ENCODE peak calls at places on chromosomes 1 and 21, in four cellular contexts. W, G, Q and V are unnamed samples.

GRCh38 chr21:43739648-43740435 is 20.9 kb downstream of the PDXK start:
- DNase-seq in W (no peak), G (no peak), Q (no peak), V (no peak)

GRCh38 chr21:41477641-41478318 is 30.2 kb downstream of the TMPRSS2 start:
- DNase-seq in W (no peak), G (no peak), Q (no peak), V (no peak)

GRCh38 chr1:112257043-112257835 is 138.8 kb upstream of the CTTNBP2NL start:
- DNase-seq in W (no peak), G (no peak), Q (no peak), V (no peak)

GRCh38 chr1:195663549-195664280 is 944.5 kb downstream of the KCNT2 start:
- DNase-seq in W (no peak), G (no peak), Q (peak; percentile 81), V (no peak)

GRCh38 chr21:15729674-15730483 is at the start of gene USP25:
- DNase-seq in W (peak; percentile 93), G (peak; percentile 91), Q (peak; percentile 49), V (peak; percentile 99)

GRCh38 chr1:230834292-230834691 is 34.0 kb downstream of the C1orf198 start:
- DNase-seq in W (no peak), G (no peak), Q (no peak), V (no peak)

GRCh38 chr1:81179239-81179638 is 621.5 kb upstream of the ADGRL2 start:
- DNase-seq in W (no peak), G (no peak), Q (peak; percentile 98), V (no peak)

GRCh38 chr1:55362558-55362957 is 147.4 kb upstream of the USP24 start:
- DNase-seq in W (peak; percentile 21), G (no peak), Q (peak; percentile 23), V (no peak)

GRCh38 chr1:42931911-42932422 is 26.7 kb downstream of the SLC2A1 start:
- DNase-seq in W (no peak), G (peak; percentile 95), Q (peak; percentile 65), V (peak; percentile 85)

GRCh38 chr21:44703731-44704635 is 7.0 kb downstream of the KRTAP10-12 start:
- DNase-seq in W (no peak), G (no peak), Q (no peak), V (peak; percentile 14)

GRCh38 chr1:242055921-242056320 is 57.0 kb upstream of the MAP1LC3C start:
- DNase-seq in W (no peak), G (no peak), Q (peak; percentile 13), V (no peak)

GRCh38 chr1:22259581-22260282 is 116.8 kb upstream of the WNT4 start:
- DNase-seq in W (no peak), G (no peak), Q (no peak), V (no peak)

GRCh38 chr1:43042773-43043470 is 84.3 kb upstream of the SLC2A1 start:
- DNase-seq in W (no peak), G (no peak), Q (no peak), V (no peak)

GRCh38 chr1:228983231-228983660 is 248.0 kb downstream of the RHOU start:
- DNase-seq in W (no peak), G (no peak), Q (no peak), V (no peak)

GRCh38 chr1:212219679-212220463 is 65.3 kb upstream of the PPP2R5A start:
- DNase-seq in W (no peak), G (no peak), Q (no peak), V (no peak)

GRCh38 chr1:113141650-113142473 is 68.9 kb downstream of the LRIG2 start:
- DNase-seq in W (no peak), G (peak; percentile 20), Q (peak; percentile 62), V (no peak)

GRCh38 chr1:185049670-185050069 is 4.3 kb downstream of the RNF2 start:
- DNase-seq in W (no peak), G (no peak), Q (no peak), V (no peak)
- TF ChIP-seq CTCF in W (no peak), G (no peak), Q (no peak), V (no peak)

GRCh38 chr21:32360401-32360981 is 32.3 kb downstream of the URB1 start:
- DNase-seq in W (no peak), G (no peak), Q (peak; percentile 78), V (no peak)

GRCh38 chr21:32356874-32357395 is 35.9 kb downstream of the URB1 start:
- DNase-seq in W (no peak), G (no peak), Q (no peak), V (no peak)

GRCh38 chr21:32364801-32365200 is 28.0 kb downstream of the URB1 start:
- DNase-seq in W (no peak), G (no peak), Q (no peak), V (no peak)

GRCh38 chr21:32364387-32364786 is 28.4 kb downstream of the URB1 start:
- DNase-seq in W (peak; percentile 69), G (no peak), Q (no peak), V (no peak)

GRCh38 chr21:32359719-32360260 is 33.0 kb downstream of the URB1 start:
- DNase-seq in W (no peak), G (no peak), Q (no peak), V (no peak)
- TF ChIP-seq CTCF in W (peak; percentile 14), G (peak; percentile 10), Q (peak; percentile 57), V (no peak)

GRCh38 chr1:154534263-154534844 is 24.1 kb downstream of the UBE2Q1 start:
- DNase-seq in W (no peak), G (peak; percentile 42), Q (peak; percentile 62), V (peak; percentile 41)
- TF ChIP-seq CTCF in W (peak; percentile 29), G (peak; percentile 47), Q (peak; percentile 77), V (no peak)

GRCh38 chr1:153615406-153615805 is 719 bp downstream of the S100A14 start:
- DNase-seq in W (no peak), G (no peak), Q (peak; percentile 57), V (no peak)

GRCh38 chr1:153614906-153615305 is 1.2 kb downstream of the S100A14 start:
- DNase-seq in W (no peak), G (no peak), Q (no peak), V (no peak)

GRCh38 chr1:153612755-153613331 is at the start of gene S100A16:
- DNase-seq in W (peak; percentile 75), G (no peak), Q (peak; percentile 91), V (no peak)

GRCh38 chr1:153613406-153613805 is 469 bp upstream of the S100A16 start:
- DNase-seq in W (no peak), G (no peak), Q (no peak), V (no peak)

DNA sequence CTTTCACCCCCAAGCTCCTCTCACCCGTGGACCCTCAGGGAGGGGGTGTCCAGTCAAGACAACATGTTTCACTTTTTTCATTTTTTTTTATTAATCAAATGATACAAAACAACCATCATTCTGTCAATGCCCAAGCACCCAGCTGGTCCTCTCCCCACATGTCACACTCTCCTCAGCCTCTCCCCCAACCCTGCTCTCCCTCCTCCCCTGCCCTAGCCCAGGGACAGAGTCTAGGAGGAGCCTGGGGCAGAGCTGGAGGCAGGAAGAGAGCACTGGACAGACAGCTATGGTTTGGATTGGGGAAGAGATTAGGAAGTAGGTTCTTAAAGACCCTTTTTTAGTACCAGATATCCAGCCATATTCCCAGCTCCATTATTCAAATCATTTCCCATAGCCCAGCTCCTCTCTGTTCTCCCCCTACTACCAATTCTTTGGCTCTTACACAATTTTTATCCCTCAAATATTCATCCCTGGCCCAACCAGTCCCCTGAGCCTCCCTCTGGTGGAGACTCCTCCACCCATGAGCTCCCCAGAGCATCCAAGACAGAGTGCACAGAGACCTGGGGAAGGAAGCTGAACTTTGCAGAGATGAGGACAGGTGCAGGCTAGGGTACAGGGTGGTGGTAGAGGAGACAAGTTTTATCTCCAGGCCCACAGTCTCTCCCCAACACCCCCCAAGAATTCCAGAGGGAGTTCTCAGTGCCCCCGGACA is 1.4 kb upstream of the S100A16 start:
- DNase-seq in W (no peak), G (no peak), Q (peak; percentile 14), V (no peak)
- TF ChIP-seq CTCF in W (no peak), G (no peak), Q (peak; percentile 13), V (no peak)

DNA sequence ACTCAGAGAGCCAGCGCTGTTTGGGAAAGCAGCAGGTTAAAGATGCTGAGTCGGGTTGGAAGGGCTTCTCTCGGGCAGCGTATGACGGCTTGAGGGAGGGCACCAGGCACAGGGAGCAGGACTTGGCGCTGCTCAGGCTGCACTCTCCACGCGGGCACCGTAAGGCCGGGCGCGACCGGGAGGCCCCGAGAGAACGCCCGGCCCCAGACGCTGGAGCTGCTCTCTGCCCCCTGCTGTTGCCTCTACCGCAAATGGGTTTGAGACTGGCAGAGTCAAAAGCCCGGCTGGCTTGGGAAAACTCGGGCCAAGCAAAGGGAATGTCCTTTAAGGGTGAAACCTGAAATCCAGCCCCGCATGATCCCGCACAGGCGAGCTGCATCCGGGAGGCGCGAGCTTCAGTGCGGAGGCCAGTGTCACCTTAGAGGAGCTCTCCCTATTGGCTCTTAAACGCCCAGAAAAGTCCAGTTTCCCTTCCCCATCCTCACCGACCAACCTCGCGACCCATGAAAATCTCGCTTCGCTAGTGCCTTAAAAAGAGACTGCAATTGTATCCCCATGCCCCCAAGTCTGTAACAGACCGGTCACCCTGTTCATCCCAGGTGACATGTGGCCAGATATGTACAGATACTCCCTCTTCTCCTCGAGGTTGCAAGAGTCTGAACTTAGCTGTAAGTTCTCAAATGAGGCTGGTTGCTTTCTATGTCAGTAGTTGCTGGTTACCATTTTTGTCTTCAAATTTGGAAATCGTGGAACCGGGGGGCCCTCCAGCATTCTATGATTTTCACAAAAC is 1.1 kb downstream of the PRRX1 start:
- DNase-seq in W (peak; percentile 46), G (peak; percentile 8), Q (no peak), V (peak; percentile 22)
- TF ChIP-seq CTCF in W (peak; percentile 6), G (no peak), Q (peak; percentile 19), V (no peak)

GRCh38 chr1:218349365-218350021 is 4.4 kb downstream of the TGFB2 start:
- DNase-seq in W (no peak), G (no peak), Q (no peak), V (no peak)
- TF ChIP-seq CTCF in W (no peak), G (no peak), Q (no peak), V (no peak)

GRCh38 chr1:200894712-200895447 is at the start of gene INAVA:
- DNase-seq in W (no peak), G (no peak), Q (peak; percentile 86), V (no peak)
- TF ChIP-seq CTCF in W (no peak), G (no peak), Q (peak; percentile 52), V (no peak)

DNA sequence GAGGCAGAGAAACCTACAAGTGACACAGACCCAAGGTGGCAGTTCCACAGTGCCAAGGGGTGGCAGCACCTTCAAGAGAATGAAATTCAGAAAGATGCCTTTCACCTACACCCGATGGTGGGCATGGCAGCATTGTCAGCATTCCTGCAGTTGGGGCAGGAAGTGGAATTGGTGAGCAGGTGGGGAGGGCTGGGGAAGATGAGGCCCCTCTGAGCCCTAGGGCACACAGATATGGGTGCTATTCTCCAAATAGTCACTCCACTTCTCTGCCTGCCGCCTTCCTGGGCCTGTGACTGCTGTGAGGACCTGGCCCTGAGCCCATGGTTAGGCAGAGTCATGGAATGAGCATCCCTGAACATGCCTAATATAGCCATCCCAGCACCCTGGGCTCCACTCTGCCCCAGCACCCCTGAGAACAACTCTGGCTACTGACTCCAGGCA is 8.3 kb downstream of the SHISA4 start:
- DNase-seq in W (peak; percentile 71), G (no peak), Q (peak; percentile 52), V (no peak)
- TF ChIP-seq CTCF in W (no peak), G (no peak), Q (no peak), V (no peak)

GRCh38 chr1:31707711-31708110 is 3.9 kb upstream of the COL16A1 start:
- DNase-seq in W (peak; percentile 33), G (peak; percentile 66), Q (peak; percentile 66), V (peak; percentile 77)
- TF ChIP-seq CTCF in W (no peak), G (peak; percentile 23), Q (no peak), V (peak; percentile 28)